ENCODE peak calls at places on chromosome 12, in four cellular contexts. M, S, Q and R are unnamed samples.

GRCh38 chr12:48917857-48918537 is 7.3 kb downstream of the FKBP11 start:
- DNase-seq in M (no peak), S (no peak), Q (no peak), R (no peak)

GRCh38 chr12:7304456-7304855 is 584 bp downstream of the ACSM4 start:
- DNase-seq in M (no peak), S (no peak), Q (no peak), R (no peak)

GRCh38 chr12:91984571-91984970 is 161.1 kb downstream of the BTG1 start:
- DNase-seq in M (no peak), S (no peak), Q (no peak), R (no peak)

GRCh38 chr12:42915426-42915825 is 325.9 kb upstream of the PRICKLE1 start:
- DNase-seq in M (no peak), S (no peak), Q (no peak), R (no peak)

GRCh38 chr12:130826151-130826801 is 12.8 kb downstream of the STX2 start:
- DNase-seq in M (no peak), S (peak), Q (peak), R (peak)

GRCh38 chr12:3138896-3139590 is 61.9 kb downstream of the TSPAN9 start:
- DNase-seq in M (no peak), S (no peak), Q (no peak), R (no peak)

GRCh38 chr12:52023182-52023975 is 16.6 kb downstream of the TAMALIN start:
- DNase-seq in M (peak), S (peak), Q (peak), R (peak)

GRCh38 chr12:53025250-53025649 is 19.0 kb downstream of the EIF4B start:
- DNase-seq in M (no peak), S (no peak), Q (no peak), R (no peak)

GRCh38 chr12:39292125-39292630 is 150.7 kb downstream of the KIF21A start:
- DNase-seq in M (no peak), S (no peak), Q (no peak), R (no peak)

GRCh38 chr12:124130717-124131670 is 158.0 kb downstream of the ZNF664 start:
- DNase-seq in M (no peak), S (peak), Q (no peak), R (no peak)

GRCh38 chr12:84070311-84070710 is 842.3 kb downstream of the SLC6A15 start:
- DNase-seq in M (peak), S (no peak), Q (no peak), R (no peak)

GRCh38 chr12:132066345-132066685 is 77.8 kb downstream of the DDX51 start:
- DNase-seq in M (no peak), S (no peak), Q (no peak), R (no peak)

GRCh38 chr12:106195638-106196037 is 52.2 kb downstream of the CKAP4 start:
- DNase-seq in M (peak), S (no peak), Q (no peak), R (peak)

GRCh38 chr12:107317751-107318553 is 224.6 kb upstream of the CRY1 start:
- DNase-seq in M (no peak), S (peak), Q (peak), R (peak)

GRCh38 chr12:103588680-103589079 is 1.6 kb downstream of the STAB2 start:
- DNase-seq in M (no peak), S (no peak), Q (no peak), R (no peak)

GRCh38 chr12:120399531-120399930 is 30.6 kb upstream of the MSI1 start:
- DNase-seq in M (no peak), S (no peak), Q (no peak), R (no peak)

GRCh38 chr12:65449400-65449799 is 170.9 kb downstream of the MSRB3 start:
- DNase-seq in M (no peak), S (no peak), Q (no peak), R (no peak)

GRCh38 chr12:65511134-65511912 is 232.8 kb downstream of the MSRB3 start:
- DNase-seq in M (peak), S (no peak), Q (no peak), R (peak)

GRCh38 chr12:597926-598568 is 65.2 kb downstream of the NINJ2 start:
- DNase-seq in M (peak), S (no peak), Q (no peak), R (peak)

GRCh38 chr12:116245189-116245588 is 32.3 kb downstream of the MED13L start:
- DNase-seq in M (no peak), S (no peak), Q (no peak), R (no peak)

GRCh38 chr12:116246490-116247179 is 30.9 kb downstream of the MED13L start:
- DNase-seq in M (no peak), S (no peak), Q (no peak), R (no peak)

GRCh38 chr12:116244474-116245090 is 32.9 kb downstream of the MED13L start:
- DNase-seq in M (no peak), S (no peak), Q (no peak), R (no peak)

GRCh38 chr12:116242740-116243139 is 34.8 kb downstream of the MED13L start:
- DNase-seq in M (no peak), S (no peak), Q (no peak), R (no peak)

GRCh38 chr12:116244001-116244400 is 33.5 kb downstream of the MED13L start:
- DNase-seq in M (no peak), S (no peak), Q (no peak), R (no peak)
- H3K4me3 ChIP-seq in M (no peak), S (no peak), Q (no peak), R (no peak)

GRCh38 chr12:102415515-102415914 is 64.8 kb downstream of the IGF1 start:
- DNase-seq in M (no peak), S (no peak), Q (no peak), R (no peak)
- H3K27ac ChIP-seq in M (no peak), S (no peak), Q (no peak), R (no peak)

GRCh38 chr12:115916910-115917668 is 360.4 kb downstream of the MED13L start:
- DNase-seq in M (peak), S (peak), Q (peak), R (peak)
- H3K4me3 ChIP-seq in M (no peak), S (peak), Q (no peak), R (peak)

DNA sequence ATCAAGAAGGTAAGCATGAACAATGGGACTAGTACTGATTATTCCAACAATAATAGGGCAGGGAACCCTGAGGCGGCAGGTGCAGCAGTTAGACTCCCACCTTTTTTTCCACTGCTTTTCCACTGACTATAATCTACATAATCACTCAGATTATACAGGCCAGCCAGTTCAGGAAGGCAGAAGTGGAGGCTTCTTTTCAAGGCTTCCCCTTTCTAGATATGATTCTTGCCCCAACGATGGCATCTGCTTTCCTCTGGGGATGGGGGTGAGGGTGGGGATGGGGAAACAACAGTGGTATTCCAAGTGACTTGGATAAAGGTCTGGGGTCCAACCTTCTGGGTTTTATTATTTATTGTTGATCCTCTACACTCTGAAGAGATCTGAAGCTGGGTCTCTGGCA is 331 bp downstream of the NCKAP1L start:
- DNase-seq in M (no peak), S (no peak), Q (no peak), R (no peak)
- H3K27ac ChIP-seq in M (peak), S (no peak), Q (no peak), R (no peak)

DNA sequence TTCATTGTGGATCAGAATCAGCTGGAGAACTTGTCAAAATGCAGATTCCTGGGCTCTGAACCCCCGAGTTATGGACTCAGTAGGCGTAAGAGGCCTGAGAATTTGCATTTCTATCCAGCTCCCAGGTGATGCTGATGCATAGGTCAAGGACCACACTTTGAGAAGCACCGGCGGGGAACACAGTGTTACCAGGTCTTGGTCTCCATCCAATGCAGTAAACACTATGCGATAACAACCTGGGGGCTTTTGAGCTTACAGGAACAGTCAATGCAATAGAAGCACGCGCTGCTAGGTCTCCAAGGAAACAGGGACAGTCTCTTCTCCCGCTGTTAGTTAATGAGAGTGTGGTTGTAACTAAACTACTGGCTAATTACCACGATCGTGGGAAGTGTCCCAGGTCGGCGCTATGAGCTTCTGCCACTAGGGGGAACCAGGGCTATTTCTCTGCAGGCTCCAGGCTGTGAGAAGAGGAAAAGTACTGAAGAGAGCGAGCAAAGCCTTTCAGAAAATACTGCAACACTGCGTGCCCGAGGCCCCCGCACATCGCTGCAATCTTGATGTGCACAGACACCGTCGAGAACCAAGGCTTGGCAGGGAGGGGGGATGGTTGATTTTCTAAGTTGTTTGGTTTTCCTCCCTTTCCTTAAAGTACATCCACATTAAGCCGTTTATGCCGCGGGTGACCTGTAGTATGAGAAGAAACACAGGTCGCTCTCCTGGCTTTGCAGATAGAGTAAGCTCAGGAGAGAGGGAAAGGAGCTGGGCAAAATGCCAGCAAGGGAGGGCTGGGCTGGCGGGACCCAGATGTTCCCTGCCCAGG is 52.0 kb upstream of the KCNA1 start:
- DNase-seq in M (peak), S (peak), Q (no peak), R (peak)
- H3K4me3 ChIP-seq in M (peak), S (no peak), Q (peak), R (no peak)